ENCODE peak calls at places on chromosomes 7 and 10, in six cellular contexts. D is NCI-H1436; U is HFFc6; L is activated CD8-positive, alpha-beta memory T cell treated with anti-CD3 and anti-CD28 coated beads, Interleukin-2, amount 50 U/mL, for 48 hours; F is ovary; N is heart left ventricle. G is an unnamed sample.

GRCh38 chr7:100888988-100889760 is at the start of gene UFSP1:
- DNase-seq in D (no peak), L (no peak), U (no peak), N (peak), F (no peak), G (no peak)

GRCh38 chr10:121302541-121303180 is 295.6 kb downstream of the FGFR2 start:
- DNase-seq in F (no peak), D (no peak), U (no peak), N (no peak), L (no peak), G (no peak)

GRCh38 chr7:36215017-36215621 is 62.1 kb downstream of the EEPD1 start:
- DNase-seq in L (peak), D (no peak), N (no peak), U (no peak), F (no peak), G (no peak)

GRCh38 chr10:103717341-103718246 is 137.8 kb downstream of the SH3PXD2A start:
- DNase-seq in N (no peak), D (no peak), F (no peak), L (no peak), U (no peak), G (no peak)

GRCh38 chr7:156919132-156919713 is 26.2 kb upstream of the LMBR1 start:
- DNase-seq in L (no peak), N (no peak), U (no peak), D (no peak), F (no peak), G (no peak)

GRCh38 chr10:70694410-70695179 is 22.3 kb downstream of the ADAMTS14 start:
- DNase-seq in L (no peak), N (no peak), U (peak), D (no peak), F (no peak), G (peak)

GRCh38 chr10:79021948-79022499 is 46.7 kb upstream of the ZMIZ1 start:
- DNase-seq in F (no peak), L (no peak), D (no peak), N (no peak), U (no peak), G (no peak)

GRCh38 chr10:24723788-24724380 is at the start of gene ARHGAP21:
- DNase-seq in N (peak), L (peak), F (peak), U (peak), D (peak), G (peak)

GRCh38 chr7:2553108-2553507 is 2.2 kb downstream of the BRAT1 start:
- DNase-seq in U (no peak), D (no peak), F (no peak), N (no peak), L (no peak), G (no peak)

GRCh38 chr10:31972519-31973041 is 43.9 kb upstream of the ARHGAP12 start:
- DNase-seq in N (no peak), D (no peak), F (no peak), U (no peak), L (no peak), G (no peak)

GRCh38 chr10:96420610-96421009 is 61.8 kb upstream of the OPALIN start:
- DNase-seq in U (no peak), L (no peak), N (no peak), D (no peak), F (no peak), G (no peak)